ENCODE peak calls at places on chromosomes 5 and 9, in seven cellular contexts. X is retina, I is activated gamma-delta T cell treated with Interleukin-2 at 50 U/mL for 16 hours, Z is brain microvascular endothelial cell, H is GM10248, S is NCI-H774, R is NCI-H510A. M is an unnamed sample.

GRCh38 chr9:108019821-108020220 is 530.3 kb upstream of the KLF4 start:
- DNase-seq in S (no peak), H (no peak), X (no peak), Z (no peak), I (no peak), R (no peak), M (no peak)

GRCh38 chr9:99563364-99563763 is 258.3 kb upstream of the NR4A3 start:
- DNase-seq in Z (no peak), H (no peak), I (no peak), R (no peak), X (no peak), S (no peak), M (no peak)

GRCh38 chr9:131461166-131461565 is 41.6 kb upstream of the POMT1 start:
- DNase-seq in S (no peak), Z (no peak), R (no peak), H (no peak), X (no peak), I (no peak), M (no peak)

GRCh38 chr9:110440161-110440560 is 102.5 kb upstream of the TXNDC8 start:
- DNase-seq in H (no peak), R (no peak), X (no peak), S (no peak), Z (peak), I (no peak), M (no peak)

GRCh38 chr9:16575142-16575877 is 295.2 kb downstream of the BNC2 start:
- DNase-seq in Z (no peak), S (no peak), X (no peak), R (no peak), I (no peak), H (no peak), M (no peak)

GRCh38 chr9:87016681-87017080 is 69.4 kb upstream of the GAS1 start:
- DNase-seq in I (no peak), S (no peak), H (no peak), R (no peak), X (no peak), Z (no peak), M (no peak)

GRCh38 chr9:111195779-111196178 is 134.2 kb downstream of the OR2K2 start:
- DNase-seq in R (no peak), H (no peak), Z (no peak), X (no peak), I (no peak), S (no peak), M (no peak)

GRCh38 chr9:127520941-127521918 is 69.9 kb downstream of the LRSAM1 start:
- DNase-seq in I (no peak), S (no peak), Z (peak), R (no peak), X (no peak), H (no peak), M (no peak)

GRCh38 chr9:97907051-97907450 is 15.2 kb downstream of the TRMO start:
- DNase-seq in I (no peak), R (no peak), Z (no peak), X (no peak), H (no peak), S (no peak), M (no peak)

GRCh38 chr5:6717687-6718086 is 4.5 kb downstream of the TENT4A start:
- DNase-seq in X (no peak), S (no peak), H (no peak), I (no peak), Z (no peak), R (no peak), M (no peak)

GRCh38 chr5:93601053-93601429 is 18.0 kb downstream of the NR2F1 start:
- DNase-seq in Z (no peak), I (no peak), S (no peak), H (no peak), R (no peak), X (no peak), M (no peak)

GRCh38 chr5:165579911-165580310 is 2074.5 kb downstream of the MAT2B start:
- DNase-seq in X (no peak), Z (no peak), R (no peak), S (no peak), I (no peak), H (no peak), M (no peak)

GRCh38 chr9:122297512-122297911 is 32.8 kb downstream of the MRRF start:
- DNase-seq in S (no peak), I (no peak), H (no peak), Z (no peak), R (no peak), X (no peak), M (no peak)

GRCh38 chr9:69895659-69896058 is 75.0 kb downstream of the CFAP95 start:
- DNase-seq in I (no peak), H (no peak), S (no peak), Z (no peak), X (no peak), R (no peak), M (no peak)

GRCh38 chr5:124736111-124736813 is 10.2 kb downstream of the ZNF608 start:
- DNase-seq in X (no peak), S (no peak), R (no peak), Z (peak), H (no peak), I (no peak), M (no peak)

GRCh38 chr5:12214631-12215030 is 310.4 kb upstream of the CTNND2 start:
- DNase-seq in I (no peak), X (no peak), Z (no peak), S (no peak), H (no peak), R (no peak), M (no peak)

GRCh38 chr5:127754259-127754658 is 51.1 kb downstream of the CCDC192 start:
- DNase-seq in X (no peak), H (no peak), Z (peak), I (no peak), R (no peak), S (no peak), M (no peak)